ENCODE peak calls at places on chromosomes 3 and 15, in nine cellular contexts. E is neural progenitor cell, Q is PC-3, C is GM23248, W is hepatocyte, F is SK-N-SH, X is GM23338, I is MM.1S, P is HCT116. L is an unnamed sample.

GRCh38 chr3:183428140-183429023 is at the start of gene MCF2L2:
- DNase-seq in F (peak; percentile 90), Q (peak; percentile 72), I (peak; percentile 93), P (peak; percentile 16), C (peak; percentile 64), X (peak; percentile 93), W (peak; percentile 69), E (peak; percentile 87), L (peak; percentile 81)

GRCh38 chr3:87082806-87083440 is 92.0 kb upstream of the VGLL3 start:
- DNase-seq in I (peak; percentile 61), E (peak; percentile 75), X (peak; percentile 88), P (peak; percentile 52), C (peak; percentile 82), F (peak; percentile 30), Q (peak; percentile 85), W (peak; percentile 80), L (peak; percentile 14)

GRCh38 chr3:78974181-78974770 is 793.5 kb downstream of the ROBO1 start:
- DNase-seq in I (no peak), X (no peak), Q (no peak), P (no peak), F (no peak), C (peak; percentile 72), E (no peak), W (no peak), L (no peak)

GRCh38 chr3:58131101-58131500 is 79.7 kb downstream of the DNASE1L3 start:
- DNase-seq in I (no peak), F (no peak), X (no peak), E (no peak), W (no peak), C (no peak), Q (no peak), P (no peak), L (no peak)

GRCh38 chr3:75224419-75224818 is 439.7 kb upstream of the FRG2C start:
- DNase-seq in P (no peak), Q (peak; percentile 3), I (no peak), X (no peak), F (no peak), C (no peak), W (no peak), E (no peak), L (no peak)

GRCh38 chr15:38610748-38611147 is 46.1 kb upstream of the RASGRP1 start:
- DNase-seq in P (no peak), Q (no peak), W (no peak), E (no peak), F (no peak), I (no peak), C (no peak), X (no peak), L (no peak)

GRCh38 chr3:64222501-64222900 is 2.8 kb downstream of the PRICKLE2 start:
- DNase-seq in P (no peak), Q (no peak), I (no peak), E (no peak), X (no peak), W (no peak), F (no peak), C (no peak), L (no peak)

GRCh38 chr3:141279074-141279945 is 47.7 kb downstream of the PXYLP1 start:
- DNase-seq in C (peak; percentile 40), Q (peak; percentile 42), W (no peak), F (peak; percentile 62), E (peak; percentile 24), P (no peak), X (peak; percentile 60), I (peak; percentile 24), L (peak; percentile 29)

GRCh38 chr15:71109130-71109529 is 6.1 kb upstream of the THSD4 start:
- DNase-seq in E (no peak), P (no peak), I (no peak), Q (peak; percentile 42), C (peak; percentile 79), X (no peak), F (no peak), W (no peak), L (no peak)

GRCh38 chr15:84598993-84599392 is 1.8 kb upstream of the ZSCAN2 start:
- DNase-seq in F (peak; percentile 77), I (peak; percentile 38), C (peak; percentile 75), Q (peak; percentile 62), P (peak; percentile 44), X (peak; percentile 83), E (peak; percentile 60), W (peak; percentile 74), L (peak; percentile 68)

GRCh38 chr3:186021673-186022362 is 84.0 kb upstream of the TRA2B start:
- DNase-seq in X (no peak), E (no peak), I (no peak), C (peak; percentile 98), P (no peak), Q (peak; percentile 39), W (peak; percentile 50), F (peak; percentile 16), L (no peak)

GRCh38 chr3:129482721-129483120 is 42.7 kb downstream of the IFT122 start:
- DNase-seq in X (peak; percentile 67), W (no peak), I (no peak), E (peak; percentile 38), Q (no peak), C (no peak), F (no peak), P (no peak), L (peak; percentile 32)

GRCh38 chr3:183587337-183587736 is 31.8 kb upstream of the KLHL6 start:
- DNase-seq in C (no peak), P (no peak), Q (no peak), I (peak; percentile 45), F (no peak), E (no peak), X (no peak), W (no peak), L (peak; percentile 86)

GRCh38 chr3:66463734-66464511 is 36.9 kb downstream of the LRIG1 start:
- DNase-seq in W (no peak), C (no peak), I (no peak), P (no peak), Q (no peak), E (no peak), X (no peak), F (no peak), L (no peak)

GRCh38 chr3:196159952-196160804 is 51.0 kb downstream of the ZDHHC19 start:
- DNase-seq in P (no peak), F (no peak), Q (peak; percentile 87), X (peak; percentile 66), W (peak; percentile 48), E (no peak), I (peak; percentile 71), C (peak; percentile 80), L (peak; percentile 33)

GRCh38 chr3:113241292-113242033 is 30.1 kb downstream of the BOC start:
- DNase-seq in P (no peak), I (no peak), X (peak; percentile 83), F (peak; percentile 36), W (peak; percentile 21), C (peak; percentile 59), E (peak; percentile 75), Q (no peak), L (no peak)

GRCh38 chr3:190387578-190388213 is at the start of gene CLDN16:
- DNase-seq in W (no peak), C (no peak), I (no peak), P (no peak), X (peak; percentile 22), Q (no peak), F (no peak), E (no peak), L (no peak)

GRCh38 chr3:190382082-190382481 is 5.9 kb upstream of the CLDN16 start:
- DNase-seq in I (no peak), Q (peak; percentile 91), X (no peak), F (no peak), W (no peak), C (peak; percentile 71), E (no peak), P (no peak), L (no peak)

GRCh38 chr3:190384241-190384863 is 3.6 kb upstream of the CLDN16 start:
- DNase-seq in E (peak; percentile 28), F (no peak), Q (peak; percentile 86), W (peak; percentile 78), C (peak; percentile 51), I (peak; percentile 92), X (peak; percentile 47), P (peak; percentile 87), L (peak; percentile 37)

GRCh38 chr3:190381356-190381940 is 6.5 kb upstream of the CLDN16 start:
- DNase-seq in Q (peak; percentile 18), I (no peak), W (no peak), P (no peak), X (no peak), C (peak; percentile 40), E (no peak), F (no peak), L (no peak)

GRCh38 chr3:190385835-190386688 is 1.9 kb upstream of the CLDN16 start:
- DNase-seq in X (no peak), W (peak; percentile 25), E (no peak), P (peak; percentile 85), I (no peak), F (no peak), C (peak; percentile 97), Q (peak; percentile 98), L (no peak)
- TF ChIP-seq EZH2phosphoT487 in X (no peak), W (no peak), E (no peak), P (no peak), I (no peak), F (no peak), C (no peak), Q (no peak), L (no peak)

GRCh38 chr15:60004019-60004845 is at the start of gene FOXB1:
- DNase-seq in F (peak; percentile 52), P (no peak), I (no peak), E (peak; percentile 95), W (peak; percentile 35), Q (no peak), X (peak; percentile 95), C (no peak), L (no peak)
- H3K4me2 ChIP-seq in F (no peak within 1 kb of the TSS), P (no peak within 1 kb of the TSS), I (no peak within 1 kb of the TSS), E (peak within 1 kb of the TSS; percentile 97), W (peak within 1 kb of the TSS; percentile 74), Q (no peak within 1 kb of the TSS), X (peak within 1 kb of the TSS; percentile 93), C (no peak within 1 kb of the TSS), L (no peak within 1 kb of the TSS)

DNA sequence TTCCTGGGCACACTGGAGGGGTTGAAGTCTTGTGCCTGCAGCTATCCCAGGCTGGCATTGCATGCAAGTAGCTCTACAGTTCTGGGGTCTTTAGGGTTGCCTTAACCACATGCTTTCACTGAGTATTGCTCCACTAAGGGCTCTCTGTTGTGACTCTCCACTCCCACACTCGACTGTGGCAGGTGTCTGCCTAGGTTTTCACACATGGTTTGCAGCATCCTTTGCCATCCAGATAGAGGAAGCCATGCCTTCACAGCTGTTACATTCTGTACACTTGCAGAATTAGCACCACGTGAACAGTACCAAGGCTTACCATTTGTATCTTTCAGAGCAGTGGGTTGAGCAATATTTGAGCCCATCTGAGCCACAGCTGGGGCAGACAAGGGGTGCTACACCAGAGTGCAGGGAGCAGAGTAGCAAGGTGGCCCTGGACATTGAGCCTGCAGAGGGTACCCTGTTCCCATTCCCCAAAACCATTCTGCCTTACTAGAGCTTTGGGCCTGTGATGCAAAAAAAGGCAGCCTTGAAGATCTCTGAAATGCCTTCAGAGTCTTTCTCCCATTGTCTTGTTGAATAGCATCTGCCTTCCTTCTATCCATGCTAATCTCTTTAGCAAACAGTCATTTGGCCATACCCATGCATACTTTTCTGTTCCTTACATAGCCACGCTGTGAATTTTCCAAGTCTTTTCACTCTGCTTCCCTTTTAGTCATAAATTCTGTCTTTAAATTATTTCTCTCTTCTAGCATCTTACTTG is 95.2 kb upstream of the PLCL2 start:
- DNase-seq in I (no peak), W (no peak), P (no peak), X (peak; percentile 65), Q (no peak), C (no peak), E (peak; percentile 49), F (no peak), L (peak; percentile 14)
- TF ChIP-seq EZH2phosphoT487 in I (no peak), W (no peak), P (no peak), X (no peak), Q (no peak), C (no peak), E (no peak), F (no peak), L (no peak)

GRCh38 chr3:48845170-48845569 is 2.5 kb downstream of the PRKAR2A start:
- DNase-seq in I (no peak), F (no peak), W (no peak), Q (no peak), X (no peak), E (no peak), P (no peak), C (peak; percentile 54), L (no peak)
- H3K4me2 ChIP-seq in I (no peak overlapping the region), F (peak overlapping the region; percentile 92), W (peak overlapping the region; percentile 86), Q (peak overlapping the region; percentile 80), X (no peak overlapping the region), E (no peak overlapping the region), P (no peak overlapping the region), C (peak overlapping the region; percentile 95), L (no peak overlapping the region)

L was measured in OCI-LY7.